ENCODE peak calls at places on chromosomes 13 and 19, in four cellular contexts. T is mesenchymal stem cell, K is IMR-90, F is H9. P is an unnamed sample.

GRCh38 chr19:41887711-41888382 is 4.9 kb downstream of the ARHGEF1 start:
- DNase-seq in K (peak), F (peak), T (peak), P (no peak)

GRCh38 chr13:47853236-47853635 is 147.8 kb downstream of the SUCLA2 start:
- DNase-seq in K (no peak), F (no peak), T (peak), P (no peak)

GRCh38 chr19:13983213-13983889 is 22.8 kb downstream of the RFX1 start:
- DNase-seq in F (no peak), T (no peak), K (no peak), P (no peak)

GRCh38 chr13:114140131-114140908 is 7.9 kb upstream of the RASA3 start:
- DNase-seq in F (no peak), T (no peak), K (no peak), P (no peak)

GRCh38 chr13:50529154-50529882 is 314.2 kb downstream of the DLEU7 start:
- DNase-seq in F (peak), K (peak), T (peak), P (no peak)

GRCh38 chr13:114235697-114236096 is 1.0 kb downstream of the CDC16 start:
- DNase-seq in K (no peak), T (peak), F (no peak), P (no peak)

GRCh38 chr19:55358943-55359908 is 3.8 kb downstream of the GARIN5B start:
- DNase-seq in T (no peak), F (no peak), K (no peak), P (no peak)

GRCh38 chr13:110197471-110197870 is 109.5 kb downstream of the COL4A1 start:
- DNase-seq in K (no peak), T (no peak), F (no peak), P (no peak)

DNA sequence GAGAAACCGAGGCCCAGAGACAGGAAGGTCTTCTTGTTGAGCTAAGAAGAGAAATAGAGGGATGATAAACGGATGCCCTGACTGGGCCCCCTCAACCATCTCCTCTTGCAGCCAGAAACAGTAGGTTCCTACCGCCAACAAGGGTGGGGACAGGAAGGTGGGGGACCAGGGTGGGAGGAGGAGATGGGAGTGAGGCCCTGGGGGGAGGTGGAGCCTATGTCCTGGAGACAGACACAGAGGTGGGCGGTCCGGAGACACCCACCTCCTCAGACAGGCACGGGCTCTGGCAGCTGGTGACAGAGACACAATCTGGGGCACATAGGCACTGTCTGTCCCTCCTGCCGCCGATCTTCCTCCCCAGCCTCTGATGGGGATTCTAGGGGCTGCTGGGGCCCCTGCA is 16.9 kb downstream of the GADD45B start:
- DNase-seq in F (no peak), T (no peak), K (no peak), P (no peak)
- H3K18ac ChIP-seq in F (no peak), T (no peak), K (no peak), P (peak)

GRCh38 chr13:107867701-107868661 is 347.4 kb downstream of the LIG4 start:
- DNase-seq in K (peak), T (peak), F (peak), P (peak)

GRCh38 chr13:107865643-107866006 is 349.7 kb downstream of the LIG4 start:
- DNase-seq in F (no peak), T (peak), K (peak), P (no peak)

GRCh38 chr13:107866007-107866665 is 349.2 kb downstream of the LIG4 start:
- DNase-seq in F (peak), K (peak), T (peak), P (peak)

GRCh38 chr13:107864543-107865460 is 350.5 kb downstream of the LIG4 start:
- DNase-seq in T (peak), F (no peak), K (peak), P (peak)

DNA sequence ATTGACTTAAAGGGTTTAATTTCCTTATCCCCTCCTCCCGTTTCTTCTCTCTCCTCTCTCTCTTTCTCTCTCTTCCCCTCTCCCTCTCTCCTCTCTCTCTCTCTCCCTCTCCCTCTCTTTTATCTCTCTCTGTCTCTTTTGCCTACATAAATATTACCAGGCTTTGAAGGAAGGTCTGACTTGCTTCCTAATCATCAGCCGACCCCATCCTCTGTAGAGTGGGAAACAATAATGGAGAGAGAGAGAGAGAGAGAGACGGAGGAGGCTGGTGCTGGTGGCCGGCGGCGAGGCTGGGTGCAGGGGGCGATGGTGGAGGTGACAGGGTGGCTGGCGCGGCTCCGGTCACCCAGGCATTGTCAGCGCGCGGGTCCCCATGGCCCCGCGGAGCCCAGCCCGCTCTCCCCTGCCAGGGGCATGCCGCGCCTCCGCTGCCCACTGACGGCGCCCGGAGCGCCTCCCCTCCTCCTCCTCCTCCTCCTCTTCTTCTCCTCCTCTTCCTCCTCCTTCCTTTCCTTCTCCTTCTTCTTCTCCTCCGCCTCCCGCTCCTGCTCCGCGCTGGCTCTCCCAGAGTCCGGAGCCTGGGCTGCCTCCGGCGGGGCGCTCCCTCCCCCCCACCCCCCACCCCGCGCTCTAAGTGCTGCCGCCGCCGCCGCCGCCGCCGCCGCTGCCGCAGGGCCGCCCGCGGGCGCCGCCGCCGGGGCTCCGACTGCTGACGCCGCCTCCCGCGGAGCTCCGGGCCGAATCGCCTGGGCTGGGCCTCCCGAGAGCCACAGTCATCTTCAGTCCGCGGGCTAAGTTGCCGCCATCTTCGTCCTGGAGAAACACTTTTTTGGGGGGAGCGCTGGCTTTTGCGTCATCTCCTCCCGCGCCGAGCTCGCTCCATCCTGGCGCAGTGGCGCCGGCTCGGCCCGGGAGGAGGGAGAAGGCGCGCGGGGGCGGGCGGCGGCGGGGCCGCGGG is 348.4 kb downstream of the LIG4 start:
- DNase-seq in T (peak), F (peak), K (peak), P (peak)
- H3K18ac ChIP-seq in T (peak), F (no peak), K (peak), P (peak)

GRCh38 chr13:30559274-30559673 is 58.4 kb upstream of the USPL1 start:
- DNase-seq in T (peak), K (no peak), F (no peak), P (no peak)
- H3K18ac ChIP-seq in T (no peak), K (no peak), F (no peak), P (no peak)

DNA sequence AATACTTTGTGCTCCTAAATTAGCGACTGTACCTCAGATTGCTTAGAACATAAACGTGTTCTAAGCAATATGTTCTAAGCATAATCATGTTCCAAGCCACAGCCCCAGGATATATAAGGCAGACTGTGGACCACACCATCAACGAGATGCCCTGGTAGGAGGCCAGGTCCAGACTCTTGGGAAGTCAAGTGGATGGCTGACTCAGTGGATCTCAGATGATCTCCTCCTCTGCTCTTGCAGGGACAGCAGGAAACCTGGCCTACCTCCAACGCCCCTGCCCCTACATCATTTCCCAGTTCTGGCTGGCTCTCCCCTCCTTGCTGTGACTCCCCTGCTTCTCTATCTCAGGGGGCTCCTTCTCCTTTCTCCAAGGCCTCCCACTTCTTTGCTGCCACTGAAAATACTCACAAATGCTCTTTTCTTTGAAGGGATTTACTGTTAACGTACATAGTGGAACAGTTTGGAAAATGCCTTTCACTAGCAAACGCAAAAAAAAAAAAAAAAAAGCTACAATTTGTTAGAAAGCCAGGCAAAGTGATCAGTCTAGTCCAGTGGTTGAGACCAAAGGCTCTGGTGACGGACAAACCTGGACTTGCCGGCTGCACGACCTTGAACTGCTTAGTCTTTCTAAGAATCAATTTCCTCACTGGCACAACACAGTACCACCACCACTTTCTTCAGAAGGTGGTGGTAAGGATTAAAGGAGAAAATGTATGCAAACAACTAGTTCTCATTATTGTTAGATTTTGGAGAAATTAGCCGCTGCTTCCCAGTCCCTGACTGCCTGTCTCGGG is 3.0 kb downstream of the TMTC4 start:
- DNase-seq in T (no peak), F (no peak), K (no peak), P (no peak)
- H3K18ac ChIP-seq in T (no peak), F (no peak), K (no peak), P (peak)

GRCh38 chr19:18329035-18329376 is 6.1 kb upstream of the LSM4 start:
- DNase-seq in F (no peak), T (no peak), K (no peak), P (no peak)
- H3K18ac ChIP-seq in F (no peak), T (no peak), K (no peak), P (no peak)

DNA sequence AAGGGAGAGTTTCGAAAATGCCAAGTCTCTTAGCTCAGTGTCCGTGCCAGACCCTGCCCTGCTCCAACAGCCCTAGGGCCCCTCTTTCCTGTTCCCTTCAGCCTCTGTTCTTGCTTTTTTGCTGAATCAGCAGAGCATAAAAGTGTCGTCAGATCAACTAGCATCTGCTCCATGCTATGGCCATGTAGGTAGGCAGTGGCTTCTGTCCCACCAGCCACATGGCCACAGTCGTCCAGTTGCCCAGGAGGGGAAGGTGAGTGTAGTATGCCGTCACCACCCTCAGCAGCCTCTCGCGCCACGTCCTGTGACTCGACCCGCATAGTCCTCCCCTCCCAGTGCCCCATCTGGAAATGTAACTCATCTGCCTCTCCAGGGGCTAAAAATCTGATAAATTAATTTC is 50.9 kb upstream of the ATP11A start:
- DNase-seq in F (no peak), T (no peak), K (no peak), P (no peak)
- H3K18ac ChIP-seq in F (no peak), T (peak), K (no peak), P (no peak)

GRCh38 chr13:97119899-97120745 is 102.0 kb upstream of the MBNL2 start:
- DNase-seq in K (peak), F (no peak), T (peak), P (no peak)
- H3K18ac ChIP-seq in K (peak), F (no peak), T (no peak), P (no peak)

GRCh38 chr13:75636339-75637095 is 387 bp downstream of the LMO7 start:
- DNase-seq in K (peak), F (peak), T (peak), P (peak)
- H3K18ac ChIP-seq in K (peak), F (peak), T (peak), P (peak)

DNA sequence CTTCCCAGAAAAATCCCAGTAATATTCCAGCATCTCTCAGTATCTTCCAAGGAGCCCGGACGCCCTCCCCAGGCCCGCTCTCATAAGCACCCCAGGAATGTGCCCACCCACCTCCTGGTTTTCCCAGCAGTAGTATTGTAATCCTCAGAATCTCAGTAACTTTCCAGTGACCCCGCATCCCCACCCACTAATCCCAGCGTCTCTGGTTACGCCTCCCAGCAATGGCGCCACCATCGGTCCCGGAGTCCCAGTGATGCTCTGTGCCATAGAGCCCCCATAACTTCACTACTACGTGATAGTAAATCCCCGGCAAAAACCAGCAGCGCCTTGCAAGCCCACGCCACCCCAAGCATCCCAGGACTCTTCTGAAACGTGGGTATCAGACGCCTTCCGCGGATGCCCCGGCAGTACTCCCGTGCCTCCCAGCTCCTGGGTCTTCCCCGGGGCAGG is 961 bp upstream of the PNPLA6 start:
- DNase-seq in F (peak), K (peak), T (peak), P (peak)
- H3K18ac ChIP-seq in F (no peak), K (peak), T (peak), P (peak)

DNA sequence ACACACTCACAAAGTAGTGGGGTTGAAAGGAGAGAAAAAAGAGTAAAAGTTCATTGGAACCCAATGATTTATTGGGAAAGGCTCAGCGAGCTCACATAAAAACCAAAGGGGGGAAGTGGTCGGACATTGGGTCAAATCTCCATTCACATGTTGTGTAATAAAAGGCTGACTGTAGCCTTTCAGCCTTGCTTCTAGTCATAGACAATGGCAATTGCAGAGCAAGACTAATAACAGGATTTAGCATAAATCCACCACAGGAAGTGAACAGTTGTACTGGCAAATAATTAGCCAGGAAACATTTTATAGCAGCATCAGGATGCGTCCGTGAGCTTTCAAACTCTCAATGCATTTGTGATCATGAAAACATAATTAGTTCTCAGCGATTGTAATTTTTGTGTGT is 105.8 kb downstream of the SPRY2 start:
- DNase-seq in F (no peak), K (no peak), T (peak), P (no peak)
- H3K18ac ChIP-seq in F (no peak), K (no peak), T (no peak), P (no peak)